ENCODE peak calls at places on chromosome 18, in ten cellular contexts. R is stomach; V is aorta; U is sigmoid colon; H is psoas muscle; B is mesendoderm; M is body of pancreas; F is lung; O is fibroblast of lung; C is CD8-positive, alpha-beta memory T cell. K is an unnamed sample.

GRCh38 chr18:29164020-29164706 is 987.2 kb upstream of the CDH2 start:
- DNase-seq in F (no peak), C (no peak), V (no peak), O (peak; percentile 93), B (peak; percentile 79), U (no peak), M (no peak), R (no peak), H (no peak), K (no peak)

GRCh38 chr18:9814431-9814830 is 71.3 kb upstream of the TXNDC2 start:
- DNase-seq in M (no peak), O (peak; percentile 80), C (no peak), H (no peak), V (no peak), R (no peak), F (no peak), U (no peak), B (no peak), K (no peak)

GRCh38 chr18:37669991-37670534 is 104.5 kb upstream of the CELF4 start:
- DNase-seq in B (peak; percentile 53), R (no peak), F (peak; percentile 20), O (no peak), V (no peak), M (no peak), H (no peak), U (peak; percentile 18), C (no peak), K (no peak)

GRCh38 chr18:36419913-36420531 is 122.5 kb downstream of the FHOD3 start:
- DNase-seq in V (no peak), R (no peak), B (peak; percentile 34), O (no peak), F (no peak), M (no peak), H (no peak), U (no peak), C (no peak), K (no peak)

GRCh38 chr18:22005191-22005824 is 164.1 kb upstream of the GATA6 start:
- DNase-seq in B (no peak), R (no peak), O (peak; percentile 82), C (no peak), V (no peak), F (no peak), U (peak; percentile 69), M (no peak), H (no peak), K (no peak)

GRCh38 chr18:45589559-45590041 is 25.7 kb upstream of the SLC14A2 start:
- DNase-seq in M (peak; percentile 13), R (no peak), U (no peak), C (no peak), H (peak; percentile 67), B (no peak), F (peak; percentile 33), O (peak; percentile 96), V (no peak), K (no peak)

GRCh38 chr18:23779696-23780303 is 90.5 kb downstream of the LAMA3 start:
- DNase-seq in B (peak; percentile 68), F (no peak), H (no peak), C (no peak), V (no peak), O (no peak), R (no peak), M (no peak), U (no peak), K (no peak)

GRCh38 chr18:55116855-55117254 is 157.6 kb upstream of the CCDC68 start:
- DNase-seq in R (no peak), C (no peak), M (no peak), U (no peak), O (no peak), H (no peak), F (no peak), B (no peak), V (no peak), K (no peak)

GRCh38 chr18:79947054-79947755 is 4.2 kb downstream of the SLC66A2 start:
- DNase-seq in R (peak; percentile 21), M (no peak), H (peak; percentile 62), O (no peak), B (no peak), V (peak; percentile 59), U (peak; percentile 48), F (no peak), C (no peak), K (no peak)
- H3K4me1 ChIP-seq in R (peaks cover 83% of the 10 kb centered on the region), M (peaks cover 72% of the 10 kb centered on the region), H (peaks cover 48% of the 10 kb centered on the region), O (peaks cover 5% of the 10 kb centered on the region), B (no peaks in the 10 kb centered on the region), V (no peaks in the 10 kb centered on the region), U (no peaks in the 10 kb centered on the region), F (peaks cover 22% of the 10 kb centered on the region), C (peaks cover 36% of the 10 kb centered on the region), K (peaks cover 47% of the 10 kb centered on the region)

GRCh38 chr18:48622911-48623431 is 84.1 kb downstream of the CTIF start:
- DNase-seq in M (no peak), B (peak; percentile 89), R (no peak), C (no peak), O (no peak), H (no peak), F (no peak), V (peak; percentile 84), U (no peak), K (no peak)

GRCh38 chr18:48619501-48619900 is 80.7 kb downstream of the CTIF start:
- DNase-seq in U (no peak), M (no peak), F (no peak), C (no peak), O (no peak), V (no peak), H (no peak), B (no peak), R (no peak), K (no peak)

GRCh38 chr18:48619016-48619415 is 80.2 kb downstream of the CTIF start:
- DNase-seq in U (no peak), B (no peak), F (no peak), C (no peak), O (no peak), V (no peak), H (no peak), M (no peak), R (no peak), K (no peak)

GRCh38 chr18:48621815-48622555 is 83.2 kb downstream of the CTIF start:
- DNase-seq in H (no peak), C (no peak), V (no peak), O (no peak), B (no peak), R (no peak), F (no peak), M (no peak), U (no peak), K (no peak)

DNA sequence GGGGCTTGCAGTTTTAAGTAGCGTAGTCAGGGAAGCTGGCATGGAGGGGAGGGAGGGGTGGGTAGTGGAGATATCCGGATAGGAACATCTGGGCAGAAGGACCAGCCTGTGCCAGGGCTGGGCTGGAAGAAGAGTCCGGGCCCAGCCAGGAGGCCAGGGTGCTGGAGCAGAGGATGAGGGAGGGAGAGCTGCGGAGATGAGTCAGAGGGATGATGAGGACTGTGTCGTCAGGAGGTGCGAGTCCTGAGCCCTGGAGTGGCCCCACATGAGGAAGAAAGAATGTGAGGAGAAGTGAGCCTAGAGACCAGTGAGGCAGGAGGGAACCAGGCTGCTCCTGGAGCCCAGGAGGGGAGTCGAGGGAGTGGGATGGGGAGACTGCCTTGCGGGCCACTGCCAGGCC is 82.4 kb downstream of the CTIF start:
- DNase-seq in B (peak; percentile 72), V (no peak), U (no peak), O (peak; percentile 61), H (no peak), M (no peak), F (no peak), C (no peak), R (no peak), K (no peak)
- H3K4me3 ChIP-seq in B (no peak overlapping the region), V (no peak overlapping the region), U (no peak overlapping the region), O (no peak overlapping the region), H (no peak overlapping the region), M (no peak overlapping the region), F (no peak overlapping the region), C (no peak overlapping the region), R (no peak overlapping the region), K (no peak overlapping the region)

GRCh38 chr18:4130734-4131719 is 324.1 kb downstream of the DLGAP1 start:
- DNase-seq in B (peak; percentile 17), C (no peak), M (no peak), R (no peak), U (no peak), O (no peak), V (no peak), H (no peak), F (no peak), K (no peak)

GRCh38 chr18:4134691-4135090 is 320.4 kb downstream of the DLGAP1 start:
- DNase-seq in U (no peak), B (peak; percentile 18), R (no peak), C (no peak), F (no peak), H (no peak), M (no peak), O (no peak), V (no peak), K (no peak)
- H3K4me1 ChIP-seq in U (no peaks in the 10 kb centered on the region), B (no peaks in the 10 kb centered on the region), R (no peaks in the 10 kb centered on the region), C (no peaks in the 10 kb centered on the region), F (no peaks in the 10 kb centered on the region), H (no peaks in the 10 kb centered on the region), M (no peaks in the 10 kb centered on the region), O (no peaks in the 10 kb centered on the region), V (no peaks in the 10 kb centered on the region), K (no peaks in the 10 kb centered on the region)

GRCh38 chr18:58257461-58257860 is 213.4 kb downstream of the NEDD4L start:
- DNase-seq in C (no peak), V (no peak), F (no peak), O (peak; percentile 47), M (no peak), H (no peak), U (no peak), R (no peak), B (no peak), K (no peak)
- H3K4me3 ChIP-seq in C (no peak overlapping the region), V (no peak overlapping the region), F (no peak overlapping the region), O (no peak overlapping the region), M (no peak overlapping the region), H (peak overlapping the region; percentile 72), U (no peak overlapping the region), R (no peak overlapping the region), B (no peak overlapping the region), K (no peak overlapping the region)

GRCh38 chr18:48785686-48786470 is 164.9 kb downstream of the SMAD7 start:
- DNase-seq in O (no peak), V (peak; percentile 59), U (peak; percentile 40), B (no peak), H (peak; percentile 32), R (no peak), C (no peak), M (no peak), F (no peak), K (no peak)
- H3K4me1 ChIP-seq in O (peaks cover 10% of the 10 kb centered on the region), V (no peaks in the 10 kb centered on the region), U (no peaks in the 10 kb centered on the region), B (peaks cover 9% of the 10 kb centered on the region), H (peaks cover 36% of the 10 kb centered on the region), R (peaks cover 28% of the 10 kb centered on the region), C (peaks cover 16% of the 10 kb centered on the region), M (peaks cover 16% of the 10 kb centered on the region), F (peaks cover 8% of the 10 kb centered on the region), K (peaks cover 23% of the 10 kb centered on the region)